ENCODE peak calls at places on chromosomes 2 and 18, in five cellular contexts. N is SK-N-SH, Z is HCT116, A is K562, W is H1. E is an unnamed sample.

GRCh38 chr2:191571163-191571769 is 106.7 kb upstream of the NABP1 start:
- DNase-seq in N (no peak), Z (peak), A (peak), W (no peak), E (no peak)

GRCh38 chr2:238220892-238221521 is 17.5 kb upstream of the ILKAP start:
- DNase-seq in N (no peak), Z (no peak), A (no peak), W (no peak), E (peak)

GRCh38 chr2:36388472-36388871 is 32.9 kb downstream of the CRIM1 start:
- DNase-seq in N (no peak), Z (no peak), A (no peak), W (no peak), E (no peak)

GRCh38 chr2:106108351-106108750 is 85.8 kb downstream of the UXS1 start:
- DNase-seq in N (peak), Z (no peak), A (no peak), W (no peak), E (no peak)

GRCh38 chr2:239644016-239644415 is 243.2 kb upstream of the HDAC4 start:
- DNase-seq in N (no peak), Z (no peak), A (no peak), W (no peak), E (peak)

GRCh38 chr2:232897971-232898408 is 27.9 kb downstream of the SNORC start:
- DNase-seq in N (no peak), Z (no peak), A (no peak), W (no peak), E (no peak)

GRCh38 chr2:98727369-98727749 is 3.6 kb downstream of the MGAT4A start:
- DNase-seq in N (no peak), Z (no peak), A (no peak), W (no peak), E (no peak)

GRCh38 chr2:38539086-38539485 is 63.6 kb downstream of the HNRNPLL start:
- DNase-seq in N (no peak), Z (no peak), A (no peak), W (peak), E (no peak)

GRCh38 chr2:211347328-211347727 is 790.9 kb downstream of the CPS1 start:
- DNase-seq in N (no peak), Z (no peak), A (no peak), W (no peak), E (peak)

GRCh38 chr18:48028081-48028480 is 97.6 kb upstream of the SMAD2 start:
- DNase-seq in N (no peak), Z (no peak), A (no peak), W (no peak), E (no peak)

GRCh38 chr18:48026216-48026615 is 95.8 kb upstream of the SMAD2 start:
- DNase-seq in N (no peak), Z (no peak), A (no peak), W (no peak), E (no peak)

GRCh38 chr18:48029296-48029986 is 99.0 kb upstream of the SMAD2 start:
- DNase-seq in N (no peak), Z (no peak), A (no peak), W (no peak), E (no peak)

GRCh38 chr18:48028716-48029115 is 98.3 kb upstream of the SMAD2 start:
- DNase-seq in N (no peak), Z (no peak), A (no peak), W (no peak), E (no peak)

DNA sequence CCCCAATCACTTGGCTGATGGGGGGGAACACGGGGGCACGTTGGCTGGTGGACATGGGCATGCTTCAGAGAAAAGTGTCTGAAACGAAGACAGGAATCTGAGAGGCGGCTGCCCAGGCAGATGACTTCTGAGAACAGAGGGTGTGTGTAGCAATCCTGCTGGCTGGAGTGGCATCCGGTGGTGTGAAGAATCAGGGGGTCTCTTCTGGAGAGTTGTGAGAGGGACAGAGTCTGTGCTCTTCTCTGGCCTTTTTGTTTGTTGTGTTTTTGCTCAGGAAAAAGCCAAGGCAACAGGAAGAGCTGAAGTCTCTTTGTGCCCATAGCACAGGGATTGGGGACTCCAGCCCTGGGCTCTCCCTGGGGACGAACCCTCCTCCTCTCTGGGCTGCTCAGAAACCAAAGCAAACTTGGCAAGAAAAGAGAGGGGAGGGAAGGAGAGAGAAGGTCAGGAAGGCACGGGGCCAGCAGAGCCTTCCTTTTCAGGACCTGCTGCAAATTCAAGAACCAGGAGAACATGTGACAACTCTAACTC is 97.0 kb upstream of the SMAD2 start:
- DNase-seq in N (no peak), Z (no peak), A (no peak), W (no peak), E (no peak)
- H3K9ac ChIP-seq in N (no peak), Z (no peak), A (no peak), W (no peak), E (no peak)

GRCh38 chr2:169018390-169018789 is 12.7 kb downstream of the ABCB11 start:
- DNase-seq in N (no peak), Z (no peak), A (no peak), W (no peak), E (no peak)
- TF ChIP-seq JUND in N (no peak), Z (no peak), A (no peak), W (no peak), E (no peak)

DNA sequence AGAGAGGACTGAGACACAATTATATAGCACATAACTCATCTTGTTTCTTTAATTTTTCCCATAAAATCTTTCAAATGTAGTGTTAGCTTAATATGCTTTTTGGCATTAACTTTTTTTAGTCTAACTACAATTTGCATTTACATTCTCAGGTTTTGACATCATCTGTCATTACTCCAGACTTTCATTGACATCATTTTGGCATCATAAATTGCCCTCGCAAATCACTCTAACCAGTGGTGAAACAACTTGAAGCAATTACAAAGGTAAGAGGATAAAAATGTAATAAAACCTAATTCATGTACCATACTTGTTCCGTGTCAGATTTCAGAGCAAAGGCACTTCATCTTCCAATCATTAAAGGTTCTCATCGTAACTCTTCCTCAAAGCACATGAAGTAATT is 41.4 kb downstream of the RFX8 start:
- DNase-seq in N (no peak), Z (no peak), A (no peak), W (no peak), E (no peak)
- H3K9ac ChIP-seq in N (no peak), Z (no peak), A (no peak), W (no peak), E (no peak)

DNA sequence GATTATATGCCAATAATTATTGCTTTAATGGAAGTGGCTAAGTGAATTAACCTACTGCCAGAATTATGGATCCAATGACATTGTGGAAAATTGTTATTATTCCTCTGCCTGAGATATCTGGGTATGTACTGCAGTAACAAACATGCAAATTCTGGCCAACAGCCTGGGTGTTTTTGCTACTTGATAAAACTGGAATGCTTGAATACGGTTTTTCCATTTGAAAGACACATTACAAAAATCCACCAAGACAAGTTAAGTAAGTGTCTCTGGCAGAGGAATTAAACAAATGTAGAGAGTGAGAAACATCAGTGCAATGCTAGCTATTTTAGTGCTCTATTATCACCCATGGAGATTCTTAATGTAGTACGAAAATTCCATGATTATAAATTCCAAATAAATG is 312.4 kb upstream of the MEIS1 start:
- DNase-seq in N (no peak), Z (no peak), A (no peak), W (no peak), E (no peak)
- TF ChIP-seq JUND in N (no peak), Z (no peak), A (no peak), W (no peak), E (no peak)